ENCODE peak calls at places on chromosome 17, in six cellular contexts. A, E, W, O, V and K are unnamed samples.

GRCh38 chr17:48551206-48551597 is 6.3 kb upstream of the HOXB2 start:
- DNase-seq in A (no peak), E (no peak), W (no peak), O (no peak), V (no peak), K (no peak)

GRCh38 chr17:81840826-81841778 is 6.3 kb upstream of the PPP1R27 start:
- DNase-seq in A (peak; percentile 87), E (no peak), W (peak; percentile 66), O (no peak), V (no peak), K (no peak)

GRCh38 chr17:37191219-37191618 is 184.6 kb upstream of the C17orf78 start:
- DNase-seq in A (no peak), E (no peak), W (no peak), O (peak; percentile 40), V (no peak), K (no peak)

GRCh38 chr17:72030067-72030899 is 90.5 kb upstream of the SOX9 start:
- DNase-seq in A (no peak), E (peak; percentile 28), W (peak; percentile 26), O (no peak), V (peak; percentile 70), K (no peak)

GRCh38 chr17:51238253-51238887 is 21.5 kb downstream of the MBTD1 start:
- DNase-seq in A (no peak), E (no peak), W (no peak), O (peak; percentile 62), V (no peak), K (no peak)

GRCh38 chr17:37818689-37819088 is 73.8 kb upstream of the HNF1B start:
- DNase-seq in A (no peak), E (peak; percentile 45), W (peak; percentile 73), O (no peak), V (no peak), K (no peak)

GRCh38 chr17:35299108-35299507 is 56.2 kb downstream of the SLFN5 start:
- DNase-seq in A (peak; percentile 75), E (no peak), W (peak; percentile 82), O (no peak), V (no peak), K (no peak)

GRCh38 chr17:2707721-2708584 is 3.6 kb downstream of the CLUH start:
- DNase-seq in A (no peak), E (peak; percentile 35), W (peak; percentile 60), O (no peak), V (no peak), K (no peak)

GRCh38 chr17:44111777-44112176 is 11.7 kb downstream of the HDAC5 start:
- DNase-seq in A (no peak), E (no peak), W (no peak), O (no peak), V (no peak), K (no peak)

GRCh38 chr17:44112284-44113280 is 10.9 kb downstream of the HDAC5 start:
- DNase-seq in A (no peak), E (no peak), W (no peak), O (no peak), V (no peak), K (no peak)

GRCh38 chr17:44110011-44110686 is 13.3 kb downstream of the HDAC5 start:
- DNase-seq in A (no peak), E (no peak), W (no peak), O (no peak), V (no peak), K (no peak)

GRCh38 chr17:44109312-44109630 is 14.2 kb downstream of the HDAC5 start:
- DNase-seq in A (no peak), E (no peak), W (no peak), O (no peak), V (no peak), K (no peak)

GRCh38 chr17:44110823-44111633 is 12.4 kb downstream of the HDAC5 start:
- DNase-seq in A (peak; percentile 94), E (peak; percentile 97), W (peak; percentile 98), O (peak; percentile 87), V (peak; percentile 69), K (peak; percentile 96)
- TF ChIP-seq POLR2AphosphoS5 in A (peak; percentile 54), E (peak; percentile 87), W (peak; percentile 79), O (peak; percentile 62), V (no peak), K (no peak)

GRCh38 chr17:46839211-46839610 is 12.2 kb upstream of the WNT9B start:
- DNase-seq in A (no peak), E (no peak), W (no peak), O (no peak), V (no peak), K (no peak)
- TF ChIP-seq CTCF in A (no peak), E (no peak), W (no peak), O (no peak), V (no peak), K (no peak)

GRCh38 chr17:8383143-8383974 is at the start of gene RPL26:
- DNase-seq in A (peak; percentile 97), E (peak; percentile 98), W (peak; percentile 96), O (peak; percentile 98), V (peak; percentile 97), K (peak; percentile 98)

GRCh38 chr17:8384801-8385335 is 1.9 kb upstream of the RPL26 start:
- DNase-seq in A (no peak), E (no peak), W (no peak), O (peak; percentile 44), V (peak; percentile 58), K (no peak)

GRCh38 chr17:8380049-8380448 is 2.9 kb downstream of the RPL26 start:
- DNase-seq in A (no peak), E (no peak), W (no peak), O (no peak), V (no peak), K (no peak)

GRCh38 chr17:8382052-8382879 is 727 bp downstream of the RPL26 start:
- DNase-seq in A (no peak), E (no peak), W (no peak), O (peak; percentile 51), V (no peak), K (no peak)

DNA sequence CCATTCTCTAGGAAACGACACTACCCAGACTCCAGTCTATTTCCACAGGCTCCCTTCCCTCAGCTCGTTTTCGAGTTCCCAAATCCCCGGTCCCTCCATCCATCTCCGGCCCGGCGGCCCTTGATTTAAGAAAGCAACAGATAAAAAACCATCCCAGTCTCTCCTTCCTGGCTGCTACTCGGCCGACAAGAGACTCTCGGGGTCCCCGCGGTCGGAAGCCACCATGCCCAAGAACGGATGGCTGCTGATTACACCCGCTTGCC is 182 bp downstream of the RPL26 start:
- DNase-seq in A (no peak), E (no peak), W (no peak), O (no peak), V (no peak), K (no peak)
- H3K27ac ChIP-seq in A (peak overlapping the region; percentile 89), E (peak overlapping the region; percentile 95), W (peak overlapping the region; percentile 92), O (peak overlapping the region; percentile 78), V (peak overlapping the region; percentile 76), K (peak overlapping the region; percentile 81)

GRCh38 chr17:74658620-74659019 is 35.1 kb upstream of the CD300E start:
- DNase-seq in A (no peak), E (no peak), W (no peak), O (no peak), V (no peak), K (no peak)

GRCh38 chr17:74654742-74655141 is 31.2 kb upstream of the CD300E start:
- DNase-seq in A (no peak), E (no peak), W (no peak), O (no peak), V (no peak), K (no peak)

GRCh38 chr17:74663566-74663965 is 40.0 kb upstream of the CD300E start:
- DNase-seq in A (no peak), E (no peak), W (no peak), O (no peak), V (no peak), K (no peak)

GRCh38 chr17:74659898-74660297 is 36.4 kb upstream of the CD300E start:
- DNase-seq in A (no peak), E (no peak), W (no peak), O (no peak), V (no peak), K (no peak)
- TF ChIP-seq POLR2AphosphoS5 in A (no peak), E (no peak), W (no peak), O (no peak), V (no peak), K (no peak)

DNA sequence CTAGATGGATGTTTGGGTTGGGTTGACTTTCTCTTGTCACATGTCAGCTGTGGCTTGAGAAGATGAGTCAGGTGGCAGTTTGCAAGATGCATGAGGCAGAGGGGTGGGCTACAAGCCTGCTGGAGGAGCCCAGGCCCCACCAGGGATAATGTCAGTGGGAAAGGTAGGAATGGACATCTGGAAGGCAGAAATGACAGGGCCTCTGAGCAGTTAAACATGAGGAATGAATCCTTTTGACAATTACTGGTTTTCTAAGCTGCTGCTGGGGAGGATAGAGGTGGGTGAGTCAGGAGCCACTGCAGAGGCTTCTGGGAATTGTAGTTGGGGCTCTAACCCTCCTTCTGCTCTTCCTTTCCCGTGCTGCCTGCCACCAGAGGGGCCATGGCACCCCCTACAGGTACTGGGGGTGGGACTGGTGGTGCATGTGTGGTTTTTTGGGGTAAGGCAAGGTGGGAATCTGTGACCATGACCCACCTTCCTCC is 15.7 kb downstream of the SLC52A1 start:
- DNase-seq in A (no peak), E (no peak), W (no peak), O (no peak), V (no peak), K (no peak)
- TF ChIP-seq CTCF in A (no peak), E (no peak), W (no peak), O (no peak), V (peak; percentile 39), K (no peak)

DNA sequence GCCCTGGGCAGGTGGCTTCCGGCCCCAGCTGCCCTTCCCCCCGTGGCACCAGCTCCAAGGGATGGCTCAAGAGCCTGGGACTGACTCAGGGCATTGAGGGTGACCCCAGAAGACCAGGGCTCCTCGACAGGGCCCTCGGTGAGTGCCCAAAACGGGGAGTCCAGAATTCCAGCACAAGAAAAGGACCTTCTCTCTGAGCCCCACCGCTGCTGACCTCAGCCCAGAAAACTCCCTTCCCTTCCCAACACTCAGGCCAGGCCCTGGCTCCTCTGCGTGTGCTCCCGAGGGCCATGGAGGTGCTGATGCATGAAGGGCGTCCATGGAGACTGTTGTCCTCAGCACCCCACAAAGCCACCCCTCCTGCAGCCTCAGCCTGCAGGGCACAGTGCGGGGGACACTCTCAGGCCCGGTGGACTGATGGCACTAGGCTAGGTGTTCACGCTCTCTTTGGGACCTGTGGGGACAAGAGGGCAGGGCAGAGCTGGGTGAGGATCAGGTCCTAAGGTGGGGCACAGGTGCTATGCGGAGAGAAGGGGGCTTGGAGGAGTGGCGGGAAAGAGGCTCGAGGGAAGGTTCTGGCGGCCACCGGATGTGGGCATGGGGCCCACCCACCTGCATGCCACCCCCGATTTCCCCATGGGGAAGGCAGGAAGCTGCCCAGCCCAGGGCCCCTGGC is 4.3 kb upstream of the TSPOAP1 start:
- DNase-seq in A (no peak), E (no peak), W (no peak), O (no peak), V (no peak), K (no peak)
- H3K27ac ChIP-seq in A (no peak overlapping the region), E (peak overlapping the region; percentile 88), W (peak overlapping the region; percentile 87), O (no peak overlapping the region), V (no peak overlapping the region), K (no peak overlapping the region)

DNA sequence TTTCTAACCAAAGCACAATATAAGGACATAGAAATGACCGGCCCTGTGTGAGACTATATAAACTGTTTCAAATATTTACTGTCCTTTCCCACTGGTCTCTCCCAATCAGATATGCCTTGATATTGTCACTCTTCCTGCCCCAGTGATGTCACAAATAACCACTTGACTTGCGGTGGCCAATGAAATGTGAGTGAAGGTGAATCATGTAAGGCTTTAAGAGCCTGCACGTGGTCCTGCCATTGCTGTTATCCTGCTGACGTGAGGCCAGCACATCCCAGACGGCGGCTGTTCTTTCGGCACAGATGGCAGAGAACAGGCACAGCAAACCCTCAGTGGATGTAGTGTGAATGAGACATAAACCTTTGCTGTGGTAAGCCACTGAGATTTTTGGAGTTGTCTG is 5.4 kb upstream of the KLHL11 start:
- DNase-seq in A (no peak), E (no peak), W (no peak), O (no peak), V (no peak), K (no peak)
- TF ChIP-seq POLR2AphosphoS5 in A (no peak), E (no peak), W (no peak), O (no peak), V (no peak), K (no peak)